ENCODE peak calls at places on chromosomes 2 and 18, in four cellular contexts. X is glomerular endothelial cell, J is astrocyte of the cerebellum, I is uterus. K is an unnamed sample.

GRCh38 chr2:100412866-100413265 is 4.6 kb downstream of the CHST10 start:
- DNase-seq in X (no peak), J (no peak), I (no peak), K (no peak)

GRCh38 chr18:78813156-78813555 is 166.5 kb upstream of the SALL3 start:
- DNase-seq in I (no peak), J (no peak), X (no peak), K (no peak)

GRCh38 chr18:76878426-76878825 is 56.1 kb downstream of the ZNF236 start:
- DNase-seq in X (no peak), I (no peak), J (no peak), K (no peak)

GRCh38 chr2:26756337-26756736 is 7.7 kb upstream of the SLC35F6 start:
- DNase-seq in J (no peak), I (no peak), X (no peak), K (no peak)

GRCh38 chr2:227665189-227665940 is 1.2 kb upstream of the SCYGR5 start:
- DNase-seq in J (no peak), I (no peak), X (no peak), K (no peak)

GRCh38 chr18:7812431-7813063 is 245.4 kb downstream of the PTPRM start:
- DNase-seq in X (no peak), I (no peak), J (peak), K (no peak)

GRCh38 chr2:47891369-47892337 is 14.6 kb downstream of the FBXO11 start:
- DNase-seq in J (no peak), I (no peak), X (no peak), K (no peak)

GRCh38 chr2:23569761-23570383 is 184.9 kb downstream of the KLHL29 start:
- DNase-seq in I (no peak), X (no peak), J (no peak), K (no peak)

GRCh38 chr2:62539892-62540785 is 34.1 kb upstream of the TMEM17 start:
- DNase-seq in I (no peak), X (no peak), J (no peak), K (no peak)